ENCODE peak calls at places on chromosomes 12 and 14, in eight cellular contexts. C is heart right ventricle; L is adipocyte; O is astrocyte of the cerebellum; Z is fibroblast of pulmonary artery; E is astrocyte of the spinal cord; G is CD8-positive, alpha-beta T cell; I is left ventricle myocardium inferior. X is an unnamed sample.

GRCh38 chr12:4322789-4323188 is 1.8 kb downstream of the TIGAR start:
- DNase-seq in C (no peak), L (no peak), O (no peak), Z (no peak), E (no peak), G (no peak), I (no peak), X (no peak)

GRCh38 chr14:28653521-28653920 is 113.1 kb upstream of the FOXG1 start:
- DNase-seq in C (no peak), L (no peak), O (no peak), Z (no peak), E (peak), G (no peak), I (no peak), X (no peak)

GRCh38 chr14:91911474-91912032 is 35.9 kb downstream of the FBLN5 start:
- DNase-seq in C (no peak), L (peak), O (no peak), Z (peak), E (peak), G (peak), I (no peak), X (peak)

GRCh38 chr12:14769462-14769836 is 33.8 kb downstream of the WBP11 start:
- DNase-seq in C (peak), L (peak), O (no peak), Z (peak), E (peak), G (no peak), I (peak), X (no peak)

GRCh38 chr12:49648722-49649032 is 25.3 kb downstream of the PRPF40B start:
- DNase-seq in C (no peak), L (no peak), O (no peak), Z (no peak), E (no peak), G (no peak), I (no peak), X (no peak)

GRCh38 chr14:36690301-36691020 is 28.8 kb downstream of the PAX9 start:
- DNase-seq in C (no peak), L (no peak), O (no peak), Z (peak), E (no peak), G (no peak), I (no peak), X (no peak)

GRCh38 chr12:13962699-13963098 is 18.7 kb downstream of the GRIN2B start:
- DNase-seq in C (no peak), L (no peak), O (no peak), Z (no peak), E (no peak), G (no peak), I (no peak), X (peak)

GRCh38 chr12:41527529-41528116 is 339.5 kb downstream of the PDZRN4 start:
- DNase-seq in C (no peak), L (no peak), O (no peak), Z (no peak), E (no peak), G (no peak), I (no peak), X (no peak)

GRCh38 chr12:80107221-80107620 is 7.9 kb downstream of the OTOGL start:
- DNase-seq in C (no peak), L (no peak), O (peak), Z (no peak), E (peak), G (no peak), I (no peak), X (peak)

GRCh38 chr12:129540249-129540648 is 363.6 kb downstream of the TMEM132D start:
- DNase-seq in C (no peak), L (no peak), O (no peak), Z (no peak), E (no peak), G (no peak), I (no peak), X (no peak)

GRCh38 chr14:104358528-104359300 is 220.3 kb downstream of the KIF26A start:
- DNase-seq in C (no peak), L (no peak), O (no peak), Z (no peak), E (no peak), G (no peak), I (no peak), X (no peak)

GRCh38 chr12:109098671-109099070 is 1.3 kb downstream of the UNG start:
- DNase-seq in C (no peak), L (peak), O (no peak), Z (peak), E (no peak), G (no peak), I (no peak), X (no peak)

GRCh38 chr12:32148372-32148771 is 41.7 kb downstream of the BICD1 start:
- DNase-seq in C (no peak), L (no peak), O (no peak), Z (no peak), E (peak), G (no peak), I (no peak), X (no peak)

GRCh38 chr12:77772606-77773298 is 57.9 kb upstream of the NAV3 start:
- DNase-seq in C (no peak), L (no peak), O (no peak), Z (no peak), E (no peak), G (no peak), I (no peak), X (no peak)

GRCh38 chr12:131720921-131721320 is 10.0 kb downstream of the SFSWAP start:
- DNase-seq in C (no peak), L (no peak), O (no peak), Z (no peak), E (no peak), G (no peak), I (no peak), X (no peak)

GRCh38 chr12:21476949-21477348 is 24.5 kb downstream of the RECQL start:
- DNase-seq in C (no peak), L (peak), O (no peak), Z (peak), E (peak), G (no peak), I (no peak), X (no peak)

GRCh38 chr12:65934480-65935115 is 110.3 kb downstream of the HMGA2 start:
- DNase-seq in C (no peak), L (no peak), O (no peak), Z (no peak), E (no peak), G (no peak), I (no peak), X (no peak)

GRCh38 chr14:24895243-24895583 is 154.7 kb downstream of the STXBP6 start:
- DNase-seq in C (no peak), L (peak), O (peak), Z (peak), E (no peak), G (no peak), I (no peak), X (no peak)

GRCh38 chr12:93352321-93352720 is 25.4 kb upstream of the NUDT4 start:
- DNase-seq in C (no peak), L (no peak), O (no peak), Z (no peak), E (no peak), G (no peak), I (no peak), X (no peak)

GRCh38 chr14:76456200-76456599 is 80.3 kb downstream of the ESRRB start:
- DNase-seq in C (peak), L (peak), O (peak), Z (peak), E (no peak), G (no peak), I (no peak), X (peak)

GRCh38 chr14:51576112-51576420 is 75.6 kb upstream of the FRMD6 start:
- DNase-seq in C (no peak), L (peak), O (no peak), Z (peak), E (peak), G (no peak), I (no peak), X (no peak)

GRCh38 chr12:116539905-116540482 is 19.2 kb upstream of the MAP1LC3B2 start:
- DNase-seq in C (no peak), L (peak), O (no peak), Z (peak), E (peak), G (no peak), I (peak), X (peak)

GRCh38 chr14:100761481-100761880 is 34.8 kb downstream of the DLK1 start:
- DNase-seq in C (no peak), L (peak), O (peak), Z (peak), E (peak), G (no peak), I (no peak), X (no peak)

GRCh38 chr12:64255249-64255648 is 33.2 kb upstream of the KICS2 start:
- DNase-seq in C (no peak), L (no peak), O (no peak), Z (no peak), E (no peak), G (no peak), I (no peak), X (no peak)

GRCh38 chr12:6361834-6362233 is 13.5 kb downstream of the SCNN1A start:
- DNase-seq in C (no peak), L (no peak), O (no peak), Z (peak), E (peak), G (no peak), I (peak), X (no peak)

GRCh38 chr14:60510254-60510975 is 1.5 kb downstream of the SIX6 start:
- DNase-seq in C (no peak), L (no peak), O (no peak), Z (no peak), E (no peak), G (no peak), I (no peak), X (no peak)

GRCh38 chr14:54785111-54785777 is 117.4 kb downstream of the GCH1 start:
- DNase-seq in C (no peak), L (no peak), O (no peak), Z (no peak), E (no peak), G (no peak), I (peak), X (no peak)

GRCh38 chr12:44774815-44775411 is 101.2 kb downstream of the NELL2 start:
- DNase-seq in C (no peak), L (peak), O (no peak), Z (peak), E (no peak), G (peak), I (no peak), X (peak)

DNA sequence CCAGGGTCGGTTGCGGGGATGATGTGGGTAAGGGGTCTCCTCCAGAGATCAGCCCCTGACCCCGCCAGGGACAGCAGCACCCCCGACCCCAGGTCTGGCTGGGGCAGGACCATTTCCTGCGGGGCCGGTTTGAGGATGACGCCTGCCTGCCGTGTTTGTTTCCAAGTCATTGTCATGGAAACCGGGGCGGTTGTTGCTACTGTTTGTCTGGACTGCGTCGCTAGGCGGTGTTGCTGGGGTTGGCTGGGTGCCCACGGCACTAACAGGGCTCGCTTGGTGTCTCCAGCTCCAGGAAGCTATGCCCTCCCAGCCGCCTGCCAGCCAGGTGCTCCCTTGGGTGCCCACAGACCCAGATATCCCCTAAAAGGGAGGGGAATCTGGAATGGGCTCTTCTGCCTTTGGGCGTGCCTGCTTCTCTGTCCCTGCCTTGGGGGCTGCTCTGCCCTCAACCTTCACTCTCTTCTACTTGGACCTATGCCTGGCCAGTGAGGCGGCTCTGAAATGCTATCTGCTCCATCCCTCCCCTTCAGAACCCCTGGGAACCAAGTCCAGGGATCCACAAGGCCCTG is 4.7 kb upstream of the CRIP1 start:
- DNase-seq in C (peak), L (peak), O (peak), Z (peak), E (peak), G (peak), I (peak), X (peak)
- H3K4me3 ChIP-seq in C (peak), L (peak), O (no peak), Z (no peak), E (no peak), G (peak), I (peak), X (no peak)

DNA sequence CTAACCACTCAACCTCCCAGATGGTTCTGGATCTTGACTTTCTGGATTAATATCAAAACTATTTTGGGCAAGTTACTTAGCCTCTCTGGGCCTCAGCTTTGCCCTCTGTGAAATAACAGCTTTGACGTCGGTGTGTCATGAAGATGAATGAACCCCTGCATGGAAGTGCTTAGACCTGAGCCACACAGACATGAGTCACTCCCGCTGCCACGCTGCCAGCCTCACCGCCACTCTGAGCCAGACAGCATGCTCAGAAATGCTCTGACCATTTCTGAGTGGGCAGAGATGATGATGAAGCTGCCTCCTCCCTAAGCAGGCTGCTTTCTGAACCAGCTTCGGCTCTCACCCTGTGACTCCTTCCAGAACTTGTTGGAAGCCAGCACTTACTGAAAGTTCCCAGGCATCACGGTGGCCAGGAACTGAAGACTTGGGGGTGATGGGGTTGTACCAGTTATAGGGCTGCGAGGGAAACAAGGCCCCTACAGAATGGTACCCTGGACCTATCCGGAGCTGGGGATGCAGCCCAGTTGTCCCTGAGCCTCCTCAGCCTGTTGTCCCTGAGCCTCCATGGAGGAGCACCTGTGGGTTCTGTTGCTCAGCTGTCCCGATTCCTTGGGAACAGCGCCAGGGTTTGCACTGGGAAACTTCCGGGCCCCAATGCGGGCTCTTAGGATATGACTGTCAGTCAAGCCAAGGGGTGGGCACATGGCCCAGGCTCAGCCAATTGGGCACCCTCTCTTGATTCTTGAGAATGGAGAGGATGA is 2.0 kb upstream of the CCDC197 start:
- DNase-seq in C (peak), L (peak), O (peak), Z (peak), E (peak), G (no peak), I (peak), X (no peak)
- H3K4me3 ChIP-seq in C (no peak), L (no peak), O (no peak), Z (no peak), E (no peak), G (no peak), I (no peak), X (no peak)

DNA sequence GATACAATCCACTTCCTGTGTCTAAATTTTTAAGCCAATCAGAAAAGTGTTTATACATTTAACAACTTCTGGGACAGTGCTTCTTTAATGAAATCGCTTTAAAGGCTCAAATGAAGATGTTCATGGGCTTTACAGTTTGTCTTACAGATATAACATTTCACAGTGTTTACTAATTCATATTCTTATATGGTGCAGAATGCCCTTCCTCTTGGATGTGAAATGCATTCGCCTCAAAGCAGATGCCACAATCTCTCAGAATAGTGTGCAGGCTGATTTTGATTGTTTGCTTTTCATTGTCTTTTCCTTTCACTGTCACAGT is 200.1 kb upstream of the FOXN3 start:
- DNase-seq in C (no peak), L (no peak), O (no peak), Z (no peak), E (peak), G (no peak), I (no peak), X (no peak)
- H3K4me3 ChIP-seq in C (peak), L (peak), O (peak), Z (peak), E (peak), G (peak), I (peak), X (peak)

GRCh38 chr12:24838531-24838950 is 110.4 kb downstream of the BCAT1 start:
- DNase-seq in C (peak), L (peak), O (peak), Z (peak), E (peak), G (no peak), I (no peak), X (peak)
- H3K4me3 ChIP-seq in C (no peak), L (peak), O (no peak), Z (no peak), E (no peak), G (no peak), I (no peak), X (peak)

DNA sequence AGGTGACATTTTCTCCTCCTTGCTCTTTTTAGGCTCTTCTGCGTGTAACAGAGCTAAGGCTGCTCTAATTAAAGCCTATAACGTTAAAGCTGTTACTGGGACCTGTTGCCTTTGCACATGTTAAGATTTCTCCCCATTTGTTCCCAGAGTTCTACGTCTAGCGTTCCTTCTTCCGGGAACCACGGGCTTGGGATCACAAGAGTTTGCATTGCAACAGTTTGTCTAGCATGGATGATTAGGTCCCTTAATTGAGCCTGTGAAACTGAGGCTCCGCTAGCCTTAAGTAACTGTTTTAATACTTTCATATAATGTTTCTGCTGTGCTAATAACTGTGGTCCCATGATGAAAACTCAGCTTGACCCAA is 16.7 kb upstream of the LYZ start:
- DNase-seq in C (no peak), L (peak), O (no peak), Z (no peak), E (peak), G (no peak), I (no peak), X (no peak)
- H3K4me3 ChIP-seq in C (peak), L (peak), O (peak), Z (peak), E (peak), G (peak), I (peak), X (peak)

GRCh38 chr12:1800646-1801284 is 19.6 kb upstream of the LRTM2 start:
- DNase-seq in C (no peak), L (no peak), O (no peak), Z (no peak), E (no peak), G (no peak), I (no peak), X (peak)
- H3K4me3 ChIP-seq in C (no peak), L (no peak), O (no peak), Z (no peak), E (no peak), G (no peak), I (no peak), X (no peak)

GRCh38 chr12:1320021-1320420 is 274.4 kb downstream of the FBXL14 start:
- DNase-seq in C (no peak), L (no peak), O (no peak), Z (no peak), E (no peak), G (no peak), I (no peak), X (no peak)

GRCh38 chr12:1318327-1319031 is 275.9 kb downstream of the FBXL14 start:
- DNase-seq in C (no peak), L (peak), O (peak), Z (peak), E (peak), G (no peak), I (no peak), X (no peak)

GRCh38 chr12:1314523-1314922 is 279.9 kb downstream of the FBXL14 start:
- DNase-seq in C (no peak), L (no peak), O (no peak), Z (no peak), E (no peak), G (no peak), I (no peak), X (no peak)

GRCh38 chr12:1324099-1324498 is 270.3 kb downstream of the FBXL14 start:
- DNase-seq in C (no peak), L (no peak), O (no peak), Z (no peak), E (no peak), G (no peak), I (no peak), X (no peak)

DNA sequence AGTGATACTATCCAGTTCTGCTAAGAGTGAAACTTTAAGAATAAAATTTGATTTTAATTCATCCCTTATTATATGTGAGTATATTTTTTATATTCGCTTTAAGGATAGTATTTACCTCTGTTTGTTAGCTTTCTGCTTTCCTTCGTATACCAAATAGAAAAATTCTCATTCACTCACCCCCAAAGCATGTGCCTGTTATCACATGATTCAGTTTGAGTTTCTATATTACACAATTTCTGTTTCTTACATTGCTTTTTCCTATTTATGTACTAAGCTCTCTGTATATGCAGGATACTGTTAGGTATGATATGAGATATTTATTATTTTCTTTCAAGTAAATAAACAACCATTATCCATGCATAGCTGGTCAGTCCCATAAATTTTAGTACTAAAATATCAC is 275.2 kb downstream of the FBXL14 start:
- DNase-seq in C (no peak), L (peak), O (no peak), Z (peak), E (no peak), G (no peak), I (no peak), X (no peak)
- H3K4me3 ChIP-seq in C (no peak), L (peak), O (no peak), Z (no peak), E (no peak), G (no peak), I (no peak), X (no peak)

X was measured in GM12865.